ENCODE peak calls at places on chromosomes 12 and 14, in six cellular contexts. W is T1000; D is SW480; R is HEK293T; T is NCI-H460; E is activated CD4-positive, alpha-beta memory T cell treated with anti-CD3 and anti-CD28 coated beads, Interleukin-2, amount 10 ng/mL, durations not matched to agents 7 days and 5 days. C is an unnamed sample.

GRCh38 chr12:76588881-76589565 is 29.5 kb upstream of the OSBPL8 start:
- DNase-seq in R (no peak), W (no peak), D (no peak), E (no peak), T (no peak), C (no peak)

GRCh38 chr12:104748790-104749189 is 209.3 kb downstream of the SLC41A2 start:
- DNase-seq in D (no peak), W (no peak), E (no peak), T (no peak), R (no peak), C (no peak)

GRCh38 chr12:44640831-44641230 is 235.3 kb downstream of the NELL2 start:
- DNase-seq in T (no peak), D (no peak), R (no peak), E (no peak), W (no peak), C (no peak)

GRCh38 chr12:13369496-13369895 is 173.0 kb downstream of the EMP1 start:
- DNase-seq in R (no peak), T (no peak), D (no peak), E (no peak), W (no peak), C (no peak)

GRCh38 chr12:111454311-111454710 is 48.6 kb downstream of the SH2B3 start:
- DNase-seq in R (no peak), W (no peak), D (no peak), E (peak; percentile 13), T (no peak), C (no peak)

GRCh38 chr12:2563709-2564108 is 231.1 kb upstream of the FKBP4 start:
- DNase-seq in T (no peak), W (no peak), E (no peak), R (no peak), D (no peak), C (no peak)

GRCh38 chr14:26255213-26255612 is 342.6 kb downstream of the NOVA1 start:
- DNase-seq in E (no peak), R (peak; percentile 13), W (no peak), D (peak; percentile 19), T (peak; percentile 27), C (no peak)

GRCh38 chr14:54708161-54708560 is 141.2 kb downstream of the SAMD4A start:
- DNase-seq in E (no peak), W (no peak), R (no peak), D (no peak), T (no peak), C (no peak)

GRCh38 chr12:123571343-123571813 is 13.0 kb upstream of the TMED2 start:
- DNase-seq in D (peak; percentile 43), E (no peak), T (peak; percentile 18), R (peak; percentile 51), W (peak; percentile 79), C (peak; percentile 18)

GRCh38 chr12:132143328-132144071 is 619 bp downstream of the DDX51 start:
- DNase-seq in W (no peak), D (no peak), R (peak; percentile 20), T (no peak), E (no peak), C (no peak)

GRCh38 chr14:93525691-93526451 is 95.1 kb downstream of the UNC79 start:
- DNase-seq in W (no peak), R (no peak), E (no peak), T (no peak), D (no peak), C (no peak)

GRCh38 chr12:31017535-31017934 is 56.1 kb upstream of the DDX11 start:
- DNase-seq in D (no peak), R (no peak), W (no peak), T (no peak), E (no peak), C (no peak)

GRCh38 chr12:50132505-50133135 is 20.6 kb downstream of the COX14 start:
- DNase-seq in E (no peak), D (no peak), W (no peak), R (no peak), T (peak; percentile 31), C (no peak)

GRCh38 chr12:1593232-1594044 is 943 bp downstream of the FBXL14 start:
- DNase-seq in T (no peak), R (peak; percentile 21), D (peak; percentile 68), W (peak; percentile 30), E (peak; percentile 61), C (no peak)

GRCh38 chr12:68495666-68496065 is 115.0 kb upstream of the RAP1B start:
- DNase-seq in R (no peak), D (no peak), T (no peak), W (no peak), E (no peak), C (no peak)

GRCh38 chr12:112149596-112149995 is 24.2 kb downstream of the TRAFD1 start:
- DNase-seq in R (no peak), T (no peak), E (no peak), W (no peak), D (no peak), C (no peak)

GRCh38 chr12:108606492-108606891 is 8.6 kb upstream of the TMEM119 start:
- DNase-seq in W (no peak), T (no peak), E (no peak), R (no peak), D (no peak), C (no peak)

GRCh38 chr14:77790566-77791224 is 9.2 kb upstream of the ADCK1 start:
- DNase-seq in R (no peak), E (no peak), T (no peak), D (no peak), W (no peak), C (no peak)

GRCh38 chr12:77615331-77615730 is 215.4 kb upstream of the NAV3 start:
- DNase-seq in R (no peak), W (no peak), T (peak; percentile 11), D (no peak), E (no peak), C (no peak)

GRCh38 chr12:1351926-1352325 is 242.5 kb downstream of the FBXL14 start:
- DNase-seq in R (no peak), D (no peak), T (no peak), E (no peak), W (no peak), C (no peak)

GRCh38 chr14:48398675-48399282 is 723.4 kb upstream of the MDGA2 start:
- DNase-seq in D (peak; percentile 37), R (peak; percentile 44), W (peak; percentile 22), T (peak; percentile 1), E (no peak), C (peak; percentile 3)

GRCh38 chr12:116697305-116698130 is 40.4 kb downstream of the SPRING1 start:
- DNase-seq in T (no peak), E (peak; percentile 22), R (peak; percentile 55), D (peak; percentile 40), W (no peak), C (no peak)

GRCh38 chr14:73896521-73896920 is 9.9 kb downstream of the ZNF410 start:
- DNase-seq in W (no peak), E (no peak), D (no peak), T (no peak), R (no peak), C (no peak)

GRCh38 chr14:92631098-92631497 is 117.3 kb downstream of the LGMN start:
- DNase-seq in E (no peak), T (no peak), W (no peak), R (no peak), D (no peak), C (no peak)

GRCh38 chr12:57726884-57727757 is 11.4 kb downstream of the AGAP2 start:
- DNase-seq in W (no peak), R (no peak), T (no peak), D (no peak), E (peak; percentile 16), C (no peak)

GRCh38 chr12:41981758-41982157 is 162.9 kb downstream of the GXYLT1 start:
- DNase-seq in W (peak; percentile 73), T (no peak), D (peak; percentile 35), E (no peak), R (no peak), C (peak; percentile 8)

GRCh38 chr12:101855364-101855884 is 22.0 kb upstream of the DRAM1 start:
- DNase-seq in T (no peak), W (no peak), E (no peak), D (no peak), R (no peak), C (no peak)

GRCh38 chr12:122840580-122841513 is 5.6 kb downstream of the HIP1R start:
- DNase-seq in R (no peak), D (no peak), E (no peak), T (no peak), W (no peak), C (no peak)

GRCh38 chr14:39228044-39228443 is 5.7 kb upstream of the MIA2 start:
- DNase-seq in D (no peak), R (no peak), W (no peak), E (no peak), T (no peak), C (no peak)

GRCh38 chr14:99186956-99187690 is 84.9 kb downstream of the BCL11B start:
- DNase-seq in D (no peak), R (no peak), W (no peak), T (no peak), E (no peak), C (no peak)

GRCh38 chr12:2693204-2693860 is 101.4 kb upstream of the FKBP4 start:
- DNase-seq in E (no peak), T (no peak), D (no peak), R (peak; percentile 37), W (no peak), C (no peak)

GRCh38 chr12:124032265-124032886 is 59.4 kb downstream of the ZNF664 start:
- DNase-seq in D (peak; percentile 42), W (peak; percentile 16), E (no peak), T (peak; percentile 49), R (peak; percentile 75), C (peak; percentile 71)

GRCh38 chr14:97833291-97833690 is 1036.1 kb downstream of the VRK1 start:
- DNase-seq in D (no peak), E (no peak), W (no peak), R (no peak), T (no peak), C (no peak)

GRCh38 chr12:112473056-112473455 is 54.3 kb downstream of the PTPN11 start:
- DNase-seq in T (no peak), W (no peak), E (no peak), D (no peak), R (peak; percentile 17), C (no peak)

GRCh38 chr14:94173471-94173884 is 644 bp upstream of the PPP4R4 start:
- DNase-seq in E (peak; percentile 39), T (no peak), W (no peak), D (peak; percentile 50), R (no peak), C (no peak)

GRCh38 chr12:65602579-65603295 is 221.5 kb upstream of the HMGA2 start:
- DNase-seq in R (peak; percentile 80), T (peak; percentile 88), E (peak; percentile 25), W (no peak), D (peak; percentile 89), C (peak; percentile 51)

GRCh38 chr14:95303107-95303506 is 16.6 kb downstream of the CLMN start:
- DNase-seq in W (no peak), E (no peak), R (no peak), D (no peak), T (no peak), C (no peak)

GRCh38 chr12:49550853-49551252 is 12.0 kb downstream of the KCNH3 start:
- DNase-seq in R (no peak), T (no peak), D (no peak), E (no peak), W (no peak), C (no peak)

GRCh38 chr12:55771736-55772135 is 28.8 kb downstream of the GDF11 start:
- DNase-seq in T (no peak), E (no peak), R (no peak), W (no peak), D (no peak), C (no peak)